ENCODE peak calls at places on chromosomes 1 and 21, in nine cellular contexts. H is activated CD8-positive, alpha-beta T cell treated with anti-CD3 and anti-CD28 coated beads for 36 hours; U is heart right ventricle; S is PC-3; W is body of pancreas; M is heart left ventricle; L is HepG2; C is Panc1; X is CD8-positive, alpha-beta T cell. D is an unnamed sample.

GRCh38 chr1:180083164-180083563 is 71.5 kb upstream of the QSOX1 start:
- ATAC-seq in U (no peak), W (no peak), S (no peak), X (no peak), L (no peak), H (no peak), C (no peak), M (no peak), D (no peak)

GRCh38 chr1:232978091-232978634 is 27.8 kb downstream of the NTPCR start:
- ATAC-seq in S (no peak), H (no peak), M (no peak), L (no peak), C (no peak), X (no peak), U (no peak), W (peak), D (no peak)

GRCh38 chr1:87956072-87956471 is 627.4 kb downstream of the LMO4 start:
- ATAC-seq in H (no peak), M (peak), C (peak), U (peak), W (no peak), S (peak), X (no peak), L (no peak), D (peak)

GRCh38 chr1:76291737-76292136 is 217.2 kb downstream of the ST6GALNAC3 start:
- ATAC-seq in X (no peak), W (no peak), M (no peak), L (no peak), S (no peak), C (no peak), H (no peak), U (no peak), D (no peak)

GRCh38 chr1:209651148-209651547 is 1.1 kb downstream of the LAMB3 start:
- ATAC-seq in C (peak), U (peak), X (no peak), S (peak), W (no peak), M (peak), H (peak), L (no peak), D (peak)

GRCh38 chr1:76158126-76158525 is 83.6 kb downstream of the ST6GALNAC3 start:
- ATAC-seq in X (no peak), M (no peak), L (no peak), U (no peak), W (no peak), H (no peak), S (no peak), C (no peak), D (no peak)

GRCh38 chr21:19011448-19011847 is 607.9 kb upstream of the TMPRSS15 start:
- ATAC-seq in L (no peak), U (peak), C (no peak), W (no peak), M (peak), H (no peak), S (no peak), X (no peak), D (no peak)

GRCh38 chr1:10387611-10388386 is 11.1 kb upstream of the PGD start:
- ATAC-seq in S (peak), U (peak), M (peak), H (no peak), W (peak), X (no peak), C (peak), L (peak), D (peak)

GRCh38 chr1:91555821-91556531 is 55.3 kb downstream of the CDC7 start:
- ATAC-seq in X (peak), C (no peak), H (peak), M (no peak), W (no peak), S (peak), L (no peak), U (no peak), D (no peak)

GRCh38 chr1:32062867-32063230 is 9.9 kb upstream of the TMEM39B start:
- ATAC-seq in M (no peak), W (no peak), S (no peak), H (no peak), C (no peak), U (no peak), X (no peak), L (no peak), D (no peak)

GRCh38 chr1:162319510-162320160 is 57.0 kb downstream of the SPATA46 start:
- ATAC-seq in S (peak), U (peak), L (no peak), M (peak), H (no peak), W (no peak), C (peak), X (no peak), D (no peak)

GRCh38 chr21:40990366-40990765 is 143.4 kb upstream of the DSCAM start:
- ATAC-seq in H (no peak), C (no peak), X (no peak), W (no peak), L (no peak), U (no peak), M (peak), S (no peak), D (no peak)

GRCh38 chr1:24157921-24158481 is 15.1 kb upstream of the IL22RA1 start:
- ATAC-seq in L (peak), S (peak), W (no peak), U (peak), M (peak), X (no peak), C (peak), H (no peak), D (no peak)
- TF ChIP-seq CTCF in L (no peak), S (peak), W (no peak), U (peak), M (no peak), X (no peak), C (peak), H (no peak), D (no peak)

DNA sequence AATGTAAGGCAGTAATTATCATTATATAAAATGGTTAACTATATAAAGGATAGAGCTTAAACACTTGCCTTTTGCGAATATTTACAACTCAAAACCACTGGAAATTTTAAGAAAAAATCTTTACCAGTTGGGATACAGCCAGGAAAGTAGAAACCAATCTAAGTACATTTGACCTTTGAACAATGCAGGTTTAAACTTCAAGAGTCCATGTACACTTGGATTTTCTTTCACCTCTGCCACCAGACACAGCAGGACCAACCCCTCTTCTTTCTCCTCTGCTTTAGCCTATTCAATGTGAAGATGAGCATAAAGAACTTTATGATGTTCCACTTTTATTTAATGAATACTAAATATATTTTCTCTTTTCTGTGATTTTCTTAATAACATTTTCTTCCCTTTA is 361.1 kb downstream of the NEGR1 start:
- ATAC-seq in H (no peak), C (no peak), M (no peak), X (no peak), U (no peak), W (no peak), S (no peak), L (no peak), D (no peak)
- TF ChIP-seq CTCF in H (no peak), C (no peak), M (no peak), X (no peak), U (no peak), W (no peak), S (no peak), L (no peak), D (no peak)

GRCh38 chr1:155244368-155245162 is 10.7 kb downstream of the ENTREP3 start:
- ATAC-seq in H (peak), U (peak), S (peak), M (peak), X (peak), L (no peak), W (peak), C (peak), D (peak)
- TF ChIP-seq CTCF in H (peak), U (no peak), S (peak), M (no peak), X (peak), L (no peak), W (peak), C (no peak), D (peak)

GRCh38 chr1:230074270-230074669 is 7.2 kb downstream of the GALNT2 start:
- ATAC-seq in H (no peak), W (no peak), X (no peak), U (no peak), S (no peak), L (peak), C (no peak), M (no peak), D (no peak)
- TF ChIP-seq CTCF in H (no peak), W (no peak), X (no peak), U (no peak), S (peak), L (peak), C (no peak), M (no peak), D (no peak)

GRCh38 chr1:208456487-208456886 is 212.3 kb upstream of the PLXNA2 start:
- ATAC-seq in X (no peak), H (no peak), S (no peak), L (no peak), U (no peak), W (no peak), M (no peak), C (no peak), D (no peak)

GRCh38 chr1:208465266-208465665 is 221.1 kb upstream of the PLXNA2 start:
- ATAC-seq in S (no peak), W (no peak), X (no peak), H (no peak), C (no peak), U (no peak), M (no peak), L (no peak), D (no peak)

GRCh38 chr1:208467401-208467800 is 223.2 kb upstream of the PLXNA2 start:
- ATAC-seq in U (no peak), M (no peak), C (no peak), L (no peak), W (no peak), X (no peak), H (no peak), S (no peak), D (no peak)

GRCh38 chr1:208466054-208466590 is 221.9 kb upstream of the PLXNA2 start:
- ATAC-seq in X (no peak), C (no peak), U (no peak), M (no peak), S (no peak), W (no peak), L (no peak), H (no peak), D (no peak)

GRCh38 chr1:208461680-208462079 is 217.5 kb upstream of the PLXNA2 start:
- ATAC-seq in C (no peak), W (no peak), L (peak), S (no peak), U (no peak), X (no peak), M (no peak), H (no peak), D (no peak)
- TF ChIP-seq CTCF in C (peak), W (no peak), L (no peak), S (peak), U (no peak), X (no peak), M (no peak), H (peak), D (no peak)

DNA sequence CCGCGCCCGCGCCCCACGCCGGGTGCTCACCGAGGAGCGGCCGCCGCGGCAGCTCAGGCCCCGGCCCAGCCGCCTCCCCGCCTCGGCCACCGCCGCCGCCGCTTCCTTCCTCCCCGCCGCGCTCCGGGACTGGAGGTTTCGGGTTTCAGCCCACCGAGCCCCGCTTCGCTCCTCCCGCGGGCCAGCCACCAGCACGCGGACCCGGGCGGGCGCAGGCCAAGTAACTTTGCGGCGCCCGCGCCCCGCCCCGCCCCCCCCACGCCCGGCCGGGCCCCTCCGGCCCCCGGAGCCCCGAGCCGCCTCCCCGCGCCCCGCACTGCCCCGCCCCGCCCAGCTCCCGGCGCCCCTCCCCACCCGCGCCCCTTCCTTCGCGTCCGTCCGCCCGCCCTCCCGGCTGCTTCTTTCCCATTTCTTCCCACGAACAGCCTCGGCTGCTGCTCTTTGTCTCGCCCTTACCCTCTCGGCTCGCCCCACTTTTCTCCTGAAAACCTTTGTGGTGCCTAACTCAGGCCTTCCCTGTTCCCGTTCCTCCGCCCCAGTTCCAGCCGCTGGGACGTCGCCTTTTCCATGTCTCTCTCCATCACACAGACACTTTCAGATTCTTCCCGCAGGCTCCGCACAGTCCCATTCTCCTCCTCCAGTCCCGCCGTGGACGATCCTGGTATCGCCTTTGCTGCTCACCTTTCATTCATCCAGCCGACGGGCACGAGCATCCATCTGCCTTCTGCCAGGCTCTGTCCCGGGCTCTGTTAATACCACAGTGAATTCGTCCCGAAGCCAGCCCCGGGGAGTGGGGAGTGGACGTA is at the start of gene GPR161:
- ATAC-seq in C (peak), X (peak), W (peak), M (peak), S (peak), L (peak), H (peak), U (peak), D (peak)
- TF ChIP-seq CTCF in C (no peak), X (no peak), W (no peak), M (no peak), S (no peak), L (no peak), H (no peak), U (no peak), D (no peak)

GRCh38 chr1:181152892-181153633 is 64.6 kb downstream of the IER5 start:
- ATAC-seq in C (no peak), S (no peak), H (no peak), X (no peak), W (peak), U (peak), L (peak), M (peak), D (peak)
- TF ChIP-seq CTCF in C (no peak), S (no peak), H (no peak), X (no peak), W (no peak), U (peak), L (peak), M (peak), D (no peak)

D was measured in gastroesophageal sphincter.